ENCODE peak calls at places on chromosomes 7 and 10, in four cellular contexts. O is adrenal gland, U is NB4, T is IMR-90. Q is an unnamed sample.

GRCh38 chr10:126525326-126525725 is 137.0 kb upstream of the ADAM12 start:
- DNase-seq in O (no peak), U (no peak), T (no peak), Q (no peak)

GRCh38 chr10:86192147-86192546 is 174.4 kb downstream of the GRID1 start:
- DNase-seq in O (no peak), U (no peak), T (no peak), Q (no peak)

GRCh38 chr7:118586248-118586647 is 361.7 kb downstream of the ANKRD7 start:
- DNase-seq in O (no peak), U (no peak), T (no peak), Q (no peak)

GRCh38 chr7:15389073-15389472 is 172.7 kb downstream of the AGMO start:
- DNase-seq in O (no peak), U (no peak), T (no peak), Q (no peak)

GRCh38 chr10:49076741-49077521 is 38.4 kb downstream of the VSTM4 start:
- DNase-seq in O (peak), U (no peak), T (no peak), Q (no peak)

GRCh38 chr7:156004265-156005201 is 192.3 kb upstream of the SHH start:
- DNase-seq in O (peak), U (no peak), T (no peak), Q (no peak)

GRCh38 chr7:46170021-46170420 is 248.9 kb upstream of the IGFBP3 start:
- DNase-seq in O (no peak), U (no peak), T (no peak), Q (no peak)

GRCh38 chr10:6204063-6204340 is 1.3 kb downstream of the PFKFB3 start:
- DNase-seq in O (no peak), U (peak), T (no peak), Q (peak)

GRCh38 chr7:54339074-54339473 is 203.1 kb upstream of the VSTM2A start:
- DNase-seq in O (no peak), U (no peak), T (no peak), Q (no peak)

GRCh38 chr7:97118306-97118917 is 914 bp downstream of the SDHAF3 start:
- DNase-seq in O (no peak), U (peak), T (no peak), Q (no peak)

GRCh38 chr7:26198781-26199169 is 1.8 kb downstream of the HNRNPA2B1 start:
- DNase-seq in O (no peak), U (no peak), T (no peak), Q (no peak)

GRCh38 chr7:50068850-50069551 is 24.0 kb downstream of the ZPBP start:
- DNase-seq in O (no peak), U (peak), T (no peak), Q (peak)

DNA sequence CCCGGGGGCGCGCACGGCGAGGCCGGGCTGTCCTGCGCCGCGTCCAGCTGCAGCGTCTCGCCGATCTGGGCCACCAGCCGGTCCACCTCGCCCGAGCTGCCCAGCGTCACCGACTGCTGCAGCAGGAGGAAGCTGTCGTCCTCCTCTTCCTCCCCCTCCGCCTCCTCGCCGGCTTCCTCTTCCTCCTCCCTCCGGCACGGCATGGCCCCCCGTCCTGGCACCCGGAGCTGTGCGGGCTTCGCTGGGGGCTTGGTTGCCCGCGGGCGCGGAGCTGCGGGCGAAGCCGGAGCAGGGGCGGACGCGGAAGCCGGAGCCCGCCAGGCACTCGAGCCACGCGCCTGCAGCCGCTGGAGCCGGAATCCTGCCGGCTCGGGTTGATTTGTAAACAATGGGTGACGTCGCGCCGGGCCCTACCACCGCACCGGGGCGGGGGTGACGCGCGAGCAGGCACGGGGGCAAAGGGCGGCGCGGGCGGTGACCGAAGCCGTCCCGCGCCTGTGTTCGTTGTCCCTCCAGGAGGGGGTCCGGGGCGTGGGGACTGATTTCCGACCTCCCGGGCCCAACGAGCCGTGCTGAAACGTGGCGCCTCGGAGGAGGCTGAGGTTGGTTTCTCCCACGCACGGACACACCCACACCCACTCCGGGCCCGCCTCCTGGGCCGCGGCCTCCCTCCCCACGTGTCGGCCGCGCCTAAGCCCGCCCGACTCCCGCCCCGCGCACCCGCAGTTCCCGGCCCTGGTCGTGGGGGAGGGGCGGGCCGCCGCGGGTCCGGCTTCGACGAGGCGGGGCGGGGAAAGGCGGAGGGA is at the start of gene FRAT2:
- DNase-seq in O (peak), U (peak), T (peak), Q (peak)
- TF ChIP-seq POLR2A in O (peak), U (peak), T (peak), Q (peak)

GRCh38 chr7:71130280-71130679 is 1.7 kb upstream of the GALNT17 start:
- DNase-seq in O (no peak), U (no peak), T (no peak), Q (no peak)

GRCh38 chr7:71133232-71133622 is 1.3 kb downstream of the GALNT17 start:
- DNase-seq in O (no peak), U (no peak), T (no peak), Q (no peak)

GRCh38 chr7:71131753-71132520 is at the start of gene GALNT17:
- DNase-seq in O (no peak), U (no peak), T (no peak), Q (no peak)

GRCh38 chr7:71131256-71131752 is 640 bp upstream of the GALNT17 start:
- DNase-seq in O (peak), U (no peak), T (no peak), Q (no peak)

DNA sequence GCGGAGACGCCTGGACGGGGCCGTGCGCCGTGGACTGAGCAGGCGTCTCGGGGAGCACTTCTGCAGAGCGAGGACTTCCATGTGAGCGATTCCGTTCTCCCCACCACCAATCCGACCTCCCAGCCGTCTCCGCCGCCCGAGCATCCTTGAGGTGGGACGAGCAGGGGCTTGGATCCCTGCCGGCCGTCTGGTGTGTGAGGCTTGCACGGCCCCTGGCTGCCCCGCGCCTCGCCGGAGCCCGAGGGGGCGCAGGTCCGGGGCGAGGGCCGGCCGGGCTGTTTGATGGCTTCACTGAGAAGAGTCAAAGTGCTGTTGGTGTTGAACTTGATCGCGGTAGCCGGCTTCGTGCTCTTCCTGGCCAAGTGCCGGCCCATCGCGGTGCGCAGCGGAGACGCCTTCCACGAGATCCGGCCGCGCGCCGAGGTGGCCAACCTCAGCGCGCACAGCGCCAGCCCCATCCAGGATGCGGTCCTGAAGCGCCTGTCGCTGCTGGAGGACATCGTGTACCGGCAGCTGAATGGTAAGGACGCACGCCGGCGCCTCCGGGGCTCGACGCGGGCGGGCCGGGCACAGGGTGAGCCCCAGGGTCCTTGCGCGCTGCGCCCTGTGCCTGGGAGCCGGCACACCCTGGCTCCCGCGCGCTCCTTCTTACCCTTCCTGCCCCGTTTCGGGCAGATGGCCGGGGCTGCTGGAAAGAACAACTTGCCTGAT is 732 bp downstream of the GALNT17 start:
- DNase-seq in O (no peak), U (no peak), T (no peak), Q (no peak)
- TF ChIP-seq POLR2A in O (no peak), U (no peak), T (no peak), Q (no peak)

GRCh38 chr10:22228167-22228938 is 10.5 kb upstream of the EBLN1 start:
- DNase-seq in O (no peak), U (no peak), T (no peak), Q (no peak)

GRCh38 chr10:22231260-22231659 is 13.4 kb upstream of the EBLN1 start:
- DNase-seq in O (no peak), U (no peak), T (no peak), Q (no peak)

GRCh38 chr10:22230331-22230833 is 12.6 kb upstream of the EBLN1 start:
- DNase-seq in O (no peak), U (peak), T (peak), Q (no peak)

GRCh38 chr10:22229756-22230330 is 12.0 kb upstream of the EBLN1 start:
- DNase-seq in O (no peak), U (no peak), T (no peak), Q (no peak)

DNA sequence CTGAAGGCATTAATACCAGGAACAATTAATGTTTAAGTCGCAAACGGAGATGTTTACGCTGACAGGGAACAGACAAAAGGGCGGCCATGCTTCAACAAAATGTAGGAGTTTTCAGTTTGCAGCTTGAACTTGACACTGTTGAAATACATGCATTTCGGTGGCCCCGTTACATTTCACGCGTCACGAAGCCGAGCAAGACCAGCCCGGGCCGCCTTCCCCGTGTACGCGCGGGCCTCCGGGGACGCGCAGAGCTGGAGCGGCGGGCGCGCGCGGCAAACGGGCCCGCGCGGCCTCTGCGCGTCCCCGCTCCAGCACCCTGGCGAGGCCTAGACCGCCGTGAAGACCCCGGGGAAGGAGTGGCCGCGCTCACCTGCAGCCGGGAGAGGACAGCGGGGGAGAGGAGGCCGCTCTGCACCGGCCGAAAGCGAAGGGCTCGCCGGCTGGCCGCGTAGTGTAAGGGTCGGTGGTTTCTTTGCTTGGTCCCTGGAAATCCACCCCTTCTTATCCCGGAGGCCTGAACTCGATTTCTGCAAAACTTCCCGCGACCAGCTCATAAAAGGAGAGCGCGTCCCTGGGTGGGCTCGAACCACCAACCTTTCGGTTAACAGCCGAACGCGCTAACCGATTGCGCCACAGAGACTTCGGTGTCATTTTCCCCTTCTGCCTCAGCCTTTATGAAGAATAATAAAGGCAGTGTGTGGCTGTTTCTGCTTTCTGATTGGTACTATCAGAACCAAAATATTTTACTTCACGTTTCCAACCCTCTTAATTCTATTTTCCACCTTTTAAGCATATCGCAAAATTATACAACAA is 11.3 kb upstream of the EBLN1 start:
- DNase-seq in O (peak), U (peak), T (peak), Q (peak)
- TF ChIP-seq POLR2A in O (peak), U (peak), T (no peak), Q (no peak)

GRCh38 chr7:73809454-73810090 is 21.2 kb upstream of the CLDN4 start:
- DNase-seq in O (no peak), U (no peak), T (no peak), Q (no peak)
- TF ChIP-seq POLR2A in O (no peak), U (no peak), T (no peak), Q (no peak)

GRCh38 chr10:125105155-125105554 is 55.2 kb downstream of the CTBP2 start:
- DNase-seq in O (no peak), U (no peak), T (no peak), Q (no peak)

GRCh38 chr10:125107166-125107949 is 53.0 kb downstream of the CTBP2 start:
- DNase-seq in O (no peak), U (no peak), T (no peak), Q (no peak)

GRCh38 chr10:125104559-125104958 is 55.8 kb downstream of the CTBP2 start:
- DNase-seq in O (no peak), U (no peak), T (no peak), Q (no peak)

GRCh38 chr10:125106586-125106985 is 53.8 kb downstream of the CTBP2 start:
- DNase-seq in O (no peak), U (no peak), T (no peak), Q (no peak)

DNA sequence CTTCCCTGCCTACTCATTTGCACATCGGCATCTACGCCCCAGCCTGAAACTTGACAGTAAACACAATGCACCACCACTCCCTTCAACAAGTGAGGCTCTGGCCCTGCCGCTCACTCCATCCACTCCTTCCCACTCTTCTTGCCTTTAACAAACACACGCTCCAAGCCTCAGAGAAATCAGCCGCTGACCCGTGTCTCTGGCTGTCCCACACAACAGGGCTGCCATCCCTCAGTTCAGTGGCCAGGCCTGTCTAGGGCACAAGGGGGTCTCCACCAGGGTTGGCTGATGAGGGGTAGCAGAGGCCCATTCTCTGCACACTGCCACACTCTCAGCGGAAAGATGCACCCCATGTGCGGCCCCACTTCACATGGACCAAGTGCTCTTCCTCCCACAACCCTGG is 54.5 kb downstream of the CTBP2 start:
- DNase-seq in O (no peak), U (no peak), T (no peak), Q (no peak)
- TF ChIP-seq POLR2A in O (no peak), U (no peak), T (no peak), Q (no peak)

DNA sequence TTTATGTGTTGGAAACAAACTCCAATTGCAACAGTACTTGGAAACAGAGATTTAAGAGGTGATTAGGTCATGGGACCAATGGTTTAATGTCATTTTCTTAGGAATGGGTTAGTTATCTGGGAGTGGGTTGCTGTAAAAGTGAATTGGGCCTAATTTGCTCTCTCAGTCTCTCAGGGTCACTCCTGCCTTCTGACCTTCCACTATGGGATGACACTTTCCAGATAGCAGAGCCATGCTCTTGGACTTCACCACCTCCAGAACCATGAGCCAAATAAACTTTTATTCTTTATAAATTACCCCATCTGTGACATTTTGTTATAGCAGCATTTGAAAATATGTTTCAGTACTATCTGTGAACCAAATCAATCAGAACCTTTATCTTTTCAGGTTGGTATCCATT is 1509.1 kb downstream of the REEP3 start:
- DNase-seq in O (no peak), U (no peak), T (no peak), Q (no peak)
- TF ChIP-seq POLR2A in O (no peak), U (no peak), T (no peak), Q (no peak)

GRCh38 chr10:33314788-33315561 is 19.5 kb downstream of the NRP1 start:
- DNase-seq in O (no peak), U (no peak), T (peak), Q (no peak)
- TF ChIP-seq POLR2A in O (no peak), U (no peak), T (no peak), Q (no peak)

GRCh38 chr7:113078321-113078720 is 8.3 kb downstream of the GPR85 start:
- DNase-seq in O (no peak), U (no peak), T (no peak), Q (no peak)
- TF ChIP-seq POLR2A in O (no peak), U (no peak), T (no peak), Q (no peak)

DNA sequence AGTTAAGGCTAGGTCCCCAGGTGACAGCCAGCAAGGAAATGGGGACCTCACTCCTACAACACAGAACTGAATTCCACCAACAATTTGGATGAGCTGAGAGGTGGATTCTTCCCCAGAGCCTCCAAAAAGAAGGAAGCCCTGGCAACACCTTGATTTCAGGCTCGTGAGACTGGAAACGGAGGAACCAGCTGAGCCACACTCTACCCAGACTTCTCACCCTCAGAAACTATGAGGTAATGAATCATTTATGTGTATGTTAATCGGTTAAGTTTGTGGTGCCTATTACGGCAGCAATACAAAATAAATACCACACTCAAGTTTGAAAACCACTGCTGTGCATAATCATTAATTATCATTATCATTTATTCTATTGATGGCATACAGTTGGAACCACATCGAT is 532.4 kb upstream of the ANKRD30A start:
- DNase-seq in O (no peak), U (no peak), T (no peak), Q (no peak)
- TF ChIP-seq POLR2A in O (no peak), U (no peak), T (no peak), Q (no peak)